ENCODE peak calls at places on chromosomes 3 and 15, in nine cellular contexts. One of them, this sample, is unnamed.

GRCh38 chr3:78917541-78917940 is 850.3 kb downstream of the ROBO1 start:
- DNase-seq in sigmoid colon: no peak
- DNase-seq in GM06990: no peak
- DNase-seq in adrenal gland: no peak
- DNase-seq in prostate gland: no peak
- DNase-seq in lower lobe of right lung: no peak
- DNase-seq in CD4-positive, alpha-beta memory T cell: no peak
- DNase-seq in heart left ventricle: no peak
- DNase-seq in fibroblast of lung: no peak
- DNase-seq in this sample: peak; percentile 85

GRCh38 chr3:131795382-131796085 is 239.3 kb downstream of the CPNE4 start:
- DNase-seq in sigmoid colon: no peak
- DNase-seq in GM06990: peak; percentile 28
- DNase-seq in adrenal gland: peak; percentile 14
- DNase-seq in prostate gland: no peak
- DNase-seq in lower lobe of right lung: no peak
- DNase-seq in CD4-positive, alpha-beta memory T cell: no peak
- DNase-seq in heart left ventricle: no peak
- DNase-seq in fibroblast of lung: peak; percentile 83
- DNase-seq in this sample: no peak

GRCh38 chr3:12947504-12948369 is 106.4 kb upstream of the RPL32 start:
- DNase-seq in sigmoid colon: peak; percentile 77
- DNase-seq in GM06990: no peak
- DNase-seq in adrenal gland: peak; percentile 71
- DNase-seq in prostate gland: peak; percentile 64
- DNase-seq in lower lobe of right lung: peak; percentile 70
- DNase-seq in CD4-positive, alpha-beta memory T cell: no peak
- DNase-seq in heart left ventricle: no peak
- DNase-seq in fibroblast of lung: peak; percentile 78
- DNase-seq in this sample: peak; percentile 24

GRCh38 chr15:68620721-68621528 is 42.1 kb downstream of the CORO2B start:
- DNase-seq in sigmoid colon: peak; percentile 96
- DNase-seq in GM06990: no peak
- DNase-seq in adrenal gland: peak; percentile 70
- DNase-seq in prostate gland: no peak
- DNase-seq in lower lobe of right lung: peak; percentile 70
- DNase-seq in CD4-positive, alpha-beta memory T cell: no peak
- DNase-seq in heart left ventricle: peak; percentile 88
- DNase-seq in fibroblast of lung: peak; percentile 97
- DNase-seq in this sample: peak; percentile 75

GRCh38 chr3:156463123-156463522 is 91.8 kb downstream of the SSR3 start:
- DNase-seq in sigmoid colon: no peak
- DNase-seq in GM06990: no peak
- DNase-seq in adrenal gland: no peak
- DNase-seq in prostate gland: no peak
- DNase-seq in lower lobe of right lung: no peak
- DNase-seq in CD4-positive, alpha-beta memory T cell: no peak
- DNase-seq in heart left ventricle: no peak
- DNase-seq in fibroblast of lung: no peak
- DNase-seq in this sample: no peak

GRCh38 chr15:66212471-66212870 is 41.1 kb downstream of the MEGF11 start:
- DNase-seq in sigmoid colon: peak; percentile 38
- DNase-seq in GM06990: no peak
- DNase-seq in adrenal gland: no peak
- DNase-seq in prostate gland: peak; percentile 57
- DNase-seq in lower lobe of right lung: no peak
- DNase-seq in CD4-positive, alpha-beta memory T cell: no peak
- DNase-seq in heart left ventricle: no peak
- DNase-seq in fibroblast of lung: no peak
- DNase-seq in this sample: no peak

GRCh38 chr3:136114421-136114820 is 81.7 kb downstream of the MSL2 start:
- DNase-seq in sigmoid colon: no peak
- DNase-seq in GM06990: no peak
- DNase-seq in adrenal gland: no peak
- DNase-seq in prostate gland: no peak
- DNase-seq in lower lobe of right lung: peak; percentile 60
- DNase-seq in CD4-positive, alpha-beta memory T cell: no peak
- DNase-seq in heart left ventricle: no peak
- DNase-seq in fibroblast of lung: peak; percentile 78
- DNase-seq in this sample: no peak

GRCh38 chr3:155323063-155323666 is 29.7 kb upstream of the STRIT1 start:
- DNase-seq in sigmoid colon: no peak
- DNase-seq in GM06990: no peak
- DNase-seq in adrenal gland: peak; percentile 23
- DNase-seq in prostate gland: peak; percentile 47
- DNase-seq in lower lobe of right lung: no peak
- DNase-seq in CD4-positive, alpha-beta memory T cell: peak; percentile 2
- DNase-seq in heart left ventricle: no peak
- DNase-seq in fibroblast of lung: peak; percentile 62
- DNase-seq in this sample: peak; percentile 77

GRCh38 chr3:50123394-50124361 is 31.4 kb upstream of the SEMA3F start:
- DNase-seq in sigmoid colon: peak; percentile 59
- DNase-seq in GM06990: no peak
- DNase-seq in adrenal gland: no peak
- DNase-seq in prostate gland: no peak
- DNase-seq in lower lobe of right lung: peak; percentile 38
- DNase-seq in CD4-positive, alpha-beta memory T cell: no peak
- DNase-seq in heart left ventricle: peak; percentile 34
- DNase-seq in fibroblast of lung: no peak
- DNase-seq in this sample: no peak

GRCh38 chr3:145133281-145133680 is 1027.7 kb downstream of the PLOD2 start:
- DNase-seq in sigmoid colon: no peak
- DNase-seq in GM06990: no peak
- DNase-seq in adrenal gland: no peak
- DNase-seq in prostate gland: no peak
- DNase-seq in lower lobe of right lung: no peak
- DNase-seq in CD4-positive, alpha-beta memory T cell: no peak
- DNase-seq in heart left ventricle: no peak
- DNase-seq in fibroblast of lung: no peak
- DNase-seq in this sample: no peak

GRCh38 chr3:131193671-131194291 is 167.1 kb downstream of the NEK11 start:
- DNase-seq in sigmoid colon: no peak
- DNase-seq in GM06990: no peak
- DNase-seq in adrenal gland: no peak
- DNase-seq in prostate gland: no peak
- DNase-seq in lower lobe of right lung: no peak
- DNase-seq in CD4-positive, alpha-beta memory T cell: no peak
- DNase-seq in heart left ventricle: no peak
- DNase-seq in fibroblast of lung: no peak
- DNase-seq in this sample: no peak

GRCh38 chr15:100737214-100737613 is 134.8 kb downstream of the ASB7 start:
- DNase-seq in sigmoid colon: no peak
- DNase-seq in GM06990: no peak
- DNase-seq in adrenal gland: no peak
- DNase-seq in prostate gland: no peak
- DNase-seq in lower lobe of right lung: no peak
- DNase-seq in CD4-positive, alpha-beta memory T cell: no peak
- DNase-seq in heart left ventricle: no peak
- DNase-seq in fibroblast of lung: no peak
- DNase-seq in this sample: no peak

GRCh38 chr3:188433526-188433855 is 279.5 kb downstream of the LPP start:
- DNase-seq in sigmoid colon: no peak
- DNase-seq in GM06990: no peak
- DNase-seq in adrenal gland: no peak
- DNase-seq in prostate gland: no peak
- DNase-seq in lower lobe of right lung: no peak
- DNase-seq in CD4-positive, alpha-beta memory T cell: no peak
- DNase-seq in heart left ventricle: no peak
- DNase-seq in fibroblast of lung: no peak
- DNase-seq in this sample: no peak

GRCh38 chr3:53122933-53123305 is 7.3 kb downstream of the RFT1 start:
- DNase-seq in sigmoid colon: no peak
- DNase-seq in GM06990: no peak
- DNase-seq in adrenal gland: no peak
- DNase-seq in prostate gland: no peak
- DNase-seq in lower lobe of right lung: no peak
- DNase-seq in CD4-positive, alpha-beta memory T cell: no peak
- DNase-seq in heart left ventricle: no peak
- DNase-seq in fibroblast of lung: no peak
- DNase-seq in this sample: no peak
- H3K36me3 ChIP-seq in sigmoid colon: peaks cover 60% of the 10 kb centered on the region
- H3K36me3 ChIP-seq in GM06990: peaks cover 25% of the 10 kb centered on the region
- H3K36me3 ChIP-seq in adrenal gland: peaks cover 72% of the 10 kb centered on the region
- H3K36me3 ChIP-seq in prostate gland: peaks cover 4% of the 10 kb centered on the region
- H3K36me3 ChIP-seq in lower lobe of right lung: peaks cover 94% of the 10 kb centered on the region
- H3K36me3 ChIP-seq in CD4-positive, alpha-beta memory T cell: peaks cover 70% of the 10 kb centered on the region
- H3K36me3 ChIP-seq in heart left ventricle: no peaks in the 10 kb centered on the region
- H3K36me3 ChIP-seq in fibroblast of lung: peaks cover 5% of the 10 kb centered on the region
- H3K36me3 ChIP-seq in this sample: peaks cover 33% of the 10 kb centered on the region

DNA sequence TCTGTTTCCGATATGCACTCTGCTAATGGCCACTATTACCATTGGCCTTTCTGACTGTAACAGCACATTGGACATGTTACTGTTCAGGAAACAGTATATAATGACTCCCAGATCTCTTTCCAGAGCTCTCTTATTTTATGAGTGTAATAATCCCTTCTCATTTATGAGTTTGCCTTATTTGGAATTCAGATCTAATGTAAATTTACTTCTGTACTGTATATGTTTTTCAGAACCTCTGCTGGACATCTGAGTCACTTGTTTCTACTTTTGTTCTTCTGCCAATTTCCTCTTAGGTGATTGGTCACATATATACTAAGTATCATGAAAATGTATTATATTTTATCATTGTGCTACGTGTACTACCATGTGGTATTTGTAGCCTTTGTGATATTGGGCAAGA is 30.5 kb downstream of the RSRC1 start:
- DNase-seq in sigmoid colon: no peak
- DNase-seq in GM06990: no peak
- DNase-seq in adrenal gland: no peak
- DNase-seq in prostate gland: no peak
- DNase-seq in lower lobe of right lung: no peak
- DNase-seq in CD4-positive, alpha-beta memory T cell: no peak
- DNase-seq in heart left ventricle: no peak
- DNase-seq in fibroblast of lung: no peak
- DNase-seq in this sample: no peak
- H3K36me3 ChIP-seq in sigmoid colon: no peaks in the 10 kb centered on the region
- H3K36me3 ChIP-seq in GM06990: no peaks in the 10 kb centered on the region
- H3K36me3 ChIP-seq in adrenal gland: no peaks in the 10 kb centered on the region
- H3K36me3 ChIP-seq in prostate gland: no peaks in the 10 kb centered on the region
- H3K36me3 ChIP-seq in lower lobe of right lung: peaks cover 6% of the 10 kb centered on the region
- H3K36me3 ChIP-seq in CD4-positive, alpha-beta memory T cell: no peaks in the 10 kb centered on the region
- H3K36me3 ChIP-seq in heart left ventricle: no peaks in the 10 kb centered on the region
- H3K36me3 ChIP-seq in fibroblast of lung: no peaks in the 10 kb centered on the region
- H3K36me3 ChIP-seq in this sample: peaks cover 36% of the 10 kb centered on the region

DNA sequence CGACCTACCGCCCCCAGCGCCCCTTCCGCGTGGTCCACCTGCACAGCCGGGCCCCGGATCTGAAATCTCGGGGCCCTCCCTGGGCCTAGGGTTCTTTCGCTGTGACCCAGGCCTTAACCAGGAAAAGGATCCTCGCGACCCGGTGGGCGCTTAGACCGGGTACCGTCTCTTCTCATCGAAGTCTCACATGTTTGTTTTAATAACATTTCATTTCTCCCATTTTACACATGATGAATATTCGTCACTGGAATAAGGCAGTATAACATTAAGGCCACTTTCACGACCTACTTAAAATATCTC is 277 bp upstream of the DALRD3 start:
- DNase-seq in sigmoid colon: no peak
- DNase-seq in GM06990: no peak
- DNase-seq in adrenal gland: no peak
- DNase-seq in prostate gland: no peak
- DNase-seq in lower lobe of right lung: no peak
- DNase-seq in CD4-positive, alpha-beta memory T cell: no peak
- DNase-seq in heart left ventricle: no peak
- DNase-seq in fibroblast of lung: no peak
- DNase-seq in this sample: no peak
- H3K36me3 ChIP-seq in sigmoid colon: peaks cover 30% of the 10 kb centered on the region
- H3K36me3 ChIP-seq in GM06990: peaks cover 28% of the 10 kb centered on the region
- H3K36me3 ChIP-seq in adrenal gland: peaks cover 36% of the 10 kb centered on the region
- H3K36me3 ChIP-seq in prostate gland: peaks cover 16% of the 10 kb centered on the region
- H3K36me3 ChIP-seq in lower lobe of right lung: peaks cover 40% of the 10 kb centered on the region
- H3K36me3 ChIP-seq in CD4-positive, alpha-beta memory T cell: peaks cover 35% of the 10 kb centered on the region
- H3K36me3 ChIP-seq in heart left ventricle: no peaks in the 10 kb centered on the region
- H3K36me3 ChIP-seq in fibroblast of lung: peaks cover 32% of the 10 kb centered on the region
- H3K36me3 ChIP-seq in this sample: no peaks in the 10 kb centered on the region

GRCh38 chr15:81853349-81853748 is 192.5 kb downstream of the MEX3B start:
- DNase-seq in sigmoid colon: no peak
- DNase-seq in GM06990: no peak
- DNase-seq in adrenal gland: no peak
- DNase-seq in prostate gland: no peak
- DNase-seq in lower lobe of right lung: no peak
- DNase-seq in CD4-positive, alpha-beta memory T cell: no peak
- DNase-seq in heart left ventricle: no peak
- DNase-seq in fibroblast of lung: no peak
- DNase-seq in this sample: no peak

GRCh38 chr15:81852826-81853225 is 193.0 kb downstream of the MEX3B start:
- DNase-seq in sigmoid colon: no peak
- DNase-seq in GM06990: no peak
- DNase-seq in adrenal gland: no peak
- DNase-seq in prostate gland: no peak
- DNase-seq in lower lobe of right lung: no peak
- DNase-seq in CD4-positive, alpha-beta memory T cell: no peak
- DNase-seq in heart left ventricle: no peak
- DNase-seq in fibroblast of lung: no peak
- DNase-seq in this sample: no peak

GRCh38 chr15:81851307-81851706 is 194.5 kb downstream of the MEX3B start:
- DNase-seq in sigmoid colon: no peak
- DNase-seq in GM06990: no peak
- DNase-seq in adrenal gland: no peak
- DNase-seq in prostate gland: no peak
- DNase-seq in lower lobe of right lung: no peak
- DNase-seq in CD4-positive, alpha-beta memory T cell: no peak
- DNase-seq in heart left ventricle: no peak
- DNase-seq in fibroblast of lung: no peak
- DNase-seq in this sample: no peak

GRCh38 chr15:81843226-81843625 is 202.6 kb downstream of the MEX3B start:
- DNase-seq in sigmoid colon: no peak
- DNase-seq in GM06990: peak; percentile 38
- DNase-seq in adrenal gland: no peak
- DNase-seq in prostate gland: no peak
- DNase-seq in lower lobe of right lung: no peak
- DNase-seq in CD4-positive, alpha-beta memory T cell: no peak
- DNase-seq in heart left ventricle: no peak
- DNase-seq in fibroblast of lung: no peak
- DNase-seq in this sample: no peak

GRCh38 chr15:81848701-81849100 is 197.1 kb downstream of the MEX3B start:
- DNase-seq in sigmoid colon: no peak
- DNase-seq in GM06990: no peak
- DNase-seq in adrenal gland: no peak
- DNase-seq in prostate gland: no peak
- DNase-seq in lower lobe of right lung: no peak
- DNase-seq in CD4-positive, alpha-beta memory T cell: no peak
- DNase-seq in heart left ventricle: no peak
- DNase-seq in fibroblast of lung: no peak
- DNase-seq in this sample: no peak
- H3K36me3 ChIP-seq in sigmoid colon: no peaks in the 10 kb centered on the region
- H3K36me3 ChIP-seq in GM06990: no peaks in the 10 kb centered on the region
- H3K36me3 ChIP-seq in adrenal gland: no peaks in the 10 kb centered on the region
- H3K36me3 ChIP-seq in prostate gland: no peaks in the 10 kb centered on the region
- H3K36me3 ChIP-seq in lower lobe of right lung: no peaks in the 10 kb centered on the region
- H3K36me3 ChIP-seq in CD4-positive, alpha-beta memory T cell: no peaks in the 10 kb centered on the region
- H3K36me3 ChIP-seq in heart left ventricle: no peaks in the 10 kb centered on the region
- H3K36me3 ChIP-seq in fibroblast of lung: no peaks in the 10 kb centered on the region
- H3K36me3 ChIP-seq in this sample: no peaks in the 10 kb centered on the region

GRCh38 chr15:76947454-76947853 is 15.9 kb downstream of the RCN2 start:
- DNase-seq in sigmoid colon: no peak
- DNase-seq in GM06990: no peak
- DNase-seq in adrenal gland: no peak
- DNase-seq in prostate gland: no peak
- DNase-seq in lower lobe of right lung: no peak
- DNase-seq in CD4-positive, alpha-beta memory T cell: no peak
- DNase-seq in heart left ventricle: no peak
- DNase-seq in fibroblast of lung: no peak
- DNase-seq in this sample: no peak
- H3K36me3 ChIP-seq in sigmoid colon: no peaks in the 10 kb centered on the region
- H3K36me3 ChIP-seq in GM06990: peaks cover 2% of the 10 kb centered on the region
- H3K36me3 ChIP-seq in adrenal gland: peaks cover 17% of the 10 kb centered on the region
- H3K36me3 ChIP-seq in prostate gland: no peaks in the 10 kb centered on the region
- H3K36me3 ChIP-seq in lower lobe of right lung: peaks cover 58% of the 10 kb centered on the region
- H3K36me3 ChIP-seq in CD4-positive, alpha-beta memory T cell: peaks cover 5% of the 10 kb centered on the region
- H3K36me3 ChIP-seq in heart left ventricle: no peaks in the 10 kb centered on the region
- H3K36me3 ChIP-seq in fibroblast of lung: peaks cover 2% of the 10 kb centered on the region
- H3K36me3 ChIP-seq in this sample: peaks cover 59% of the 10 kb centered on the region

GRCh38 chr3:66428733-66429132 is 72.1 kb downstream of the LRIG1 start:
- DNase-seq in sigmoid colon: peak; percentile 95
- DNase-seq in GM06990: no peak
- DNase-seq in adrenal gland: peak; percentile 90
- DNase-seq in prostate gland: peak; percentile 94
- DNase-seq in lower lobe of right lung: no peak
- DNase-seq in CD4-positive, alpha-beta memory T cell: no peak
- DNase-seq in heart left ventricle: peak; percentile 75
- DNase-seq in fibroblast of lung: peak; percentile 99
- DNase-seq in this sample: no peak
- H3K36me3 ChIP-seq in sigmoid colon: no peaks in the 10 kb centered on the region
- H3K36me3 ChIP-seq in GM06990: no peaks in the 10 kb centered on the region
- H3K36me3 ChIP-seq in adrenal gland: no peaks in the 10 kb centered on the region
- H3K36me3 ChIP-seq in prostate gland: no peaks in the 10 kb centered on the region
- H3K36me3 ChIP-seq in lower lobe of right lung: peaks cover 3% of the 10 kb centered on the region
- H3K36me3 ChIP-seq in CD4-positive, alpha-beta memory T cell: peaks cover 10% of the 10 kb centered on the region
- H3K36me3 ChIP-seq in heart left ventricle: no peaks in the 10 kb centered on the region
- H3K36me3 ChIP-seq in fibroblast of lung: no peaks in the 10 kb centered on the region
- H3K36me3 ChIP-seq in this sample: no peaks in the 10 kb centered on the region

This sample was measured in SK-N-MC.